ENCODE peak calls at places on chromosomes 6 and 20, in four cellular contexts. One of them, this sample, is unnamed.

GRCh38 chr6:73523434-73524123 is 2.7 kb upstream of the EEF1A1 start:
- DNase-seq in nucleus accumbens: no peak
- DNase-seq in Calu3: peak; percentile 82
- DNase-seq in HS-5: no peak
- DNase-seq in this sample: peak; percentile 86

GRCh38 chr20:51811040-51811351 is 8.7 kb upstream of the SALL4 start:
- DNase-seq in HS-5: peak; percentile 100
- DNase-seq in Calu3: no peak
- DNase-seq in nucleus accumbens: no peak
- DNase-seq in this sample: peak; percentile 45

GRCh38 chr20:44324343-44324742 is 12.5 kb upstream of the R3HDML start:
- DNase-seq in nucleus accumbens: no peak
- DNase-seq in HS-5: no peak
- DNase-seq in Calu3: no peak
- DNase-seq in this sample: no peak

GRCh38 chr6:110390404-110390803 is 25.0 kb downstream of the DDO start:
- DNase-seq in nucleus accumbens: no peak
- DNase-seq in HS-5: no peak
- DNase-seq in Calu3: no peak
- DNase-seq in this sample: no peak

GRCh38 chr6:107344383-107344782 is 115.0 kb downstream of the PDSS2 start:
- DNase-seq in Calu3: no peak
- DNase-seq in nucleus accumbens: no peak
- DNase-seq in HS-5: no peak
- DNase-seq in this sample: no peak

GRCh38 chr20:63260521-63260920 is 6.3 kb upstream of the NKAIN4 start:
- DNase-seq in Calu3: no peak
- DNase-seq in nucleus accumbens: no peak
- DNase-seq in HS-5: no peak
- DNase-seq in this sample: no peak

GRCh38 chr20:42795399-42795798 is 394.3 kb downstream of the PTPRT start:
- DNase-seq in Calu3: no peak
- DNase-seq in nucleus accumbens: no peak
- DNase-seq in HS-5: no peak
- DNase-seq in this sample: no peak

GRCh38 chr6:112149236-112149635 is 61.8 kb downstream of the FAM229B start:
- DNase-seq in HS-5: no peak
- DNase-seq in Calu3: no peak
- DNase-seq in nucleus accumbens: no peak
- DNase-seq in this sample: no peak

GRCh38 chr20:38473353-38473795 is 731 bp downstream of the RALGAPB start:
- DNase-seq in nucleus accumbens: no peak
- DNase-seq in Calu3: no peak
- DNase-seq in HS-5: no peak
- DNase-seq in this sample: no peak

GRCh38 chr6:28841290-28841689 is 82.5 kb downstream of the TRIM27 start:
- DNase-seq in HS-5: no peak
- DNase-seq in nucleus accumbens: no peak
- DNase-seq in Calu3: no peak
- DNase-seq in this sample: no peak

GRCh38 chr6:125950293-125950692 is 6.3 kb upstream of the HINT3 start:
- DNase-seq in Calu3: peak; percentile 30
- DNase-seq in nucleus accumbens: no peak
- DNase-seq in HS-5: no peak
- DNase-seq in this sample: no peak

GRCh38 chr6:119215309-119215708 is 134.3 kb downstream of the MAN1A1 start:
- DNase-seq in HS-5: no peak
- DNase-seq in nucleus accumbens: no peak
- DNase-seq in Calu3: no peak
- DNase-seq in this sample: no peak

GRCh38 chr20:17023811-17024210 is 203.0 kb upstream of the PCSK2 start:
- DNase-seq in Calu3: no peak
- DNase-seq in nucleus accumbens: no peak
- DNase-seq in HS-5: no peak
- DNase-seq in this sample: no peak

GRCh38 chr6:158002249-158002950 is 20.7 kb downstream of the SYNJ2 start:
- DNase-seq in HS-5: no peak
- DNase-seq in Calu3: peak; percentile 59
- DNase-seq in nucleus accumbens: no peak
- DNase-seq in this sample: peak; percentile 84

GRCh38 chr6:125798734-125799510 is 8.2 kb downstream of the NCOA7 start:
- DNase-seq in nucleus accumbens: no peak
- DNase-seq in Calu3: no peak
- DNase-seq in HS-5: no peak
- DNase-seq in this sample: no peak

GRCh38 chr20:47466704-47467459 is 34.8 kb upstream of the NCOA3 start:
- DNase-seq in nucleus accumbens: no peak
- DNase-seq in Calu3: no peak
- DNase-seq in HS-5: no peak
- DNase-seq in this sample: peak; percentile 77

GRCh38 chr6:160733045-160733646 is 31.1 kb downstream of the PLG start:
- DNase-seq in Calu3: peak; percentile 63
- DNase-seq in HS-5: no peak
- DNase-seq in nucleus accumbens: peak; percentile 12
- DNase-seq in this sample: peak; percentile 42

GRCh38 chr6:119832411-119832810 is 482.9 kb upstream of the MAN1A1 start:
- DNase-seq in Calu3: no peak
- DNase-seq in nucleus accumbens: no peak
- DNase-seq in HS-5: no peak
- DNase-seq in this sample: no peak

GRCh38 chr6:56890683-56891429 is 64.1 kb upstream of the BEND6 start:
- DNase-seq in HS-5: peak; percentile 82
- DNase-seq in nucleus accumbens: no peak
- DNase-seq in Calu3: no peak
- DNase-seq in this sample: no peak

GRCh38 chr6:8013763-8014162 is 50.4 kb downstream of the BLOC1S5 start:
- DNase-seq in Calu3: no peak
- DNase-seq in HS-5: no peak
- DNase-seq in nucleus accumbens: no peak
- DNase-seq in this sample: no peak

GRCh38 chr6:112501705-112502104 is 154.6 kb downstream of the RFPL4B start:
- DNase-seq in nucleus accumbens: peak; percentile 72
- DNase-seq in HS-5: no peak
- DNase-seq in Calu3: no peak
- DNase-seq in this sample: no peak

GRCh38 chr6:41636803-41637178 is 1.5 kb upstream of the MDFI start:
- DNase-seq in Calu3: peak; percentile 93
- DNase-seq in nucleus accumbens: no peak
- DNase-seq in HS-5: no peak
- DNase-seq in this sample: no peak

GRCh38 chr20:45867811-45868176 is 10.4 kb downstream of the ZSWIM3 start:
- DNase-seq in Calu3: no peak
- DNase-seq in HS-5: peak; percentile 75
- DNase-seq in nucleus accumbens: no peak
- DNase-seq in this sample: no peak

GRCh38 chr20:58692579-58693225 is at the start of gene NPEPL1:
- DNase-seq in nucleus accumbens: no peak
- DNase-seq in HS-5: no peak
- DNase-seq in Calu3: peak; percentile 89
- DNase-seq in this sample: peak; percentile 68

GRCh38 chr20:57620274-57620990 is at the start of gene ZBP1:
- DNase-seq in Calu3: peak; percentile 49
- DNase-seq in nucleus accumbens: no peak
- DNase-seq in HS-5: no peak
- DNase-seq in this sample: no peak

GRCh38 chr20:46923550-46923949 is 28.9 kb downstream of the EYA2 start:
- DNase-seq in HS-5: no peak
- DNase-seq in nucleus accumbens: no peak
- DNase-seq in Calu3: no peak
- DNase-seq in this sample: no peak

GRCh38 chr6:153960741-153961140 is 78.3 kb upstream of the OPRM1 start:
- DNase-seq in nucleus accumbens: no peak
- DNase-seq in Calu3: no peak
- DNase-seq in HS-5: no peak
- DNase-seq in this sample: no peak

GRCh38 chr6:76682842-76683241 is 610.4 kb upstream of the IMPG1 start:
- DNase-seq in HS-5: no peak
- DNase-seq in Calu3: no peak
- DNase-seq in nucleus accumbens: no peak
- DNase-seq in this sample: no peak

GRCh38 chr6:51675551-51676275 is 411.7 kb downstream of the PKHD1 start:
- DNase-seq in HS-5: no peak
- DNase-seq in nucleus accumbens: no peak
- DNase-seq in Calu3: peak; percentile 9
- DNase-seq in this sample: no peak

GRCh38 chr6:122652431-122652830 is 42.2 kb downstream of the PKIB start:
- DNase-seq in HS-5: no peak
- DNase-seq in Calu3: peak; percentile 13
- DNase-seq in nucleus accumbens: no peak
- DNase-seq in this sample: no peak

GRCh38 chr6:4271761-4272505 is 136.6 kb upstream of the ECI2 start:
- DNase-seq in nucleus accumbens: no peak
- DNase-seq in Calu3: no peak
- DNase-seq in HS-5: no peak
- DNase-seq in this sample: no peak

GRCh38 chr20:25048519-25048952 is 9.4 kb downstream of the ACSS1 start:
- DNase-seq in HS-5: no peak
- DNase-seq in nucleus accumbens: no peak
- DNase-seq in Calu3: no peak
- DNase-seq in this sample: no peak

GRCh38 chr6:129685640-129686031 is 24.3 kb downstream of the ARHGAP18 start:
- DNase-seq in Calu3: no peak
- DNase-seq in HS-5: no peak
- DNase-seq in nucleus accumbens: no peak
- DNase-seq in this sample: no peak